ENCODE peak calls at places on chromosomes 6 and 20, in ten cellular contexts. K is lower lobe of right lung; O is HL-60; V is right cardiac atrium; S is GM23338; A is stimulated activated naive B cell treated with anti-CD40 and anti-IgM and Interleukin-4, amounts not matched to agents 10 μg/mL and 1 μg/mL and 100 μg/mL, for 72 hours; N is GOT3; Y is putamen; E is NCI-H1436 treated with DMSO at 0.1 percent for 48 hours; H is WERI-Rb-1. Q is an unnamed sample.

GRCh38 chr20:38117635-38118034 is 47.4 kb downstream of the TGM2 start:
- DNase-seq in K (no peak), O (no peak), V (no peak), S (no peak), A (no peak), N (no peak), Y (no peak), E (no peak), H (no peak), Q (no peak)

GRCh38 chr20:49747707-49748524 is 34.2 kb upstream of the B4GALT5 start:
- DNase-seq in K (peak; percentile 68), O (no peak), V (peak; percentile 97), S (no peak), A (no peak), N (no peak), Y (peak; percentile 39), E (no peak), H (no peak), Q (no peak)

GRCh38 chr6:28258877-28259777 is at the start of gene NKAPL:
- DNase-seq in K (peak; percentile 90), O (no peak), V (peak; percentile 95), S (peak; percentile 61), A (peak; percentile 62), N (no peak), Y (peak; percentile 76), E (no peak), H (no peak), Q (no peak)

GRCh38 chr6:46549155-46549554 is 57.9 kb upstream of the RCAN2 start:
- DNase-seq in K (no peak), O (no peak), V (no peak), S (no peak), A (no peak), N (no peak), Y (no peak), E (no peak), H (no peak), Q (no peak)

GRCh38 chr6:129612440-129612839 is 97.5 kb downstream of the ARHGAP18 start:
- DNase-seq in K (no peak), O (no peak), V (no peak), S (no peak), A (no peak), N (no peak), Y (no peak), E (no peak), H (no peak), Q (no peak)

GRCh38 chr6:14305131-14305530 is 187.6 kb downstream of the CD83 start:
- DNase-seq in K (no peak), O (no peak), V (no peak), S (no peak), A (no peak), N (no peak), Y (no peak), E (no peak), H (no peak), Q (no peak)

GRCh38 chr20:37453288-37453687 is 67.8 kb upstream of the NNAT start:
- DNase-seq in K (no peak), O (no peak), V (no peak), S (no peak), A (no peak), N (no peak), Y (no peak), E (no peak), H (no peak), Q (no peak)

GRCh38 chr6:11729083-11729482 is 49.5 kb downstream of the ADTRP start:
- DNase-seq in K (no peak), O (no peak), V (no peak), S (no peak), A (no peak), N (no peak), Y (no peak), E (no peak), H (no peak), Q (no peak)

GRCh38 chr20:11454966-11455799 is 462.5 kb upstream of the BTBD3 start:
- DNase-seq in K (no peak), O (no peak), V (no peak), S (no peak), A (no peak), N (no peak), Y (no peak), E (no peak), H (no peak), Q (no peak)

GRCh38 chr6:1296542-1296941 is 15.4 kb upstream of the FOXQ1 start:
- DNase-seq in K (no peak), O (no peak), V (no peak), S (no peak), A (no peak), N (no peak), Y (no peak), E (no peak), H (no peak), Q (no peak)

GRCh38 chr6:20069130-20069529 is 143.1 kb downstream of the MBOAT1 start:
- DNase-seq in K (no peak), O (no peak), V (no peak), S (no peak), A (no peak), N (no peak), Y (no peak), E (no peak), H (no peak), Q (no peak)

GRCh38 chr6:3748726-3749389 is 2.7 kb downstream of the PXDC1 start:
- DNase-seq in K (no peak), O (no peak), V (no peak), S (no peak), A (no peak), N (no peak), Y (no peak), E (no peak), H (no peak), Q (no peak)

GRCh38 chr6:18976091-18976490 is 588.9 kb downstream of the RNF144B start:
- DNase-seq in K (no peak), O (no peak), V (no peak), S (no peak), A (no peak), N (no peak), Y (no peak), E (no peak), H (no peak), Q (no peak)

GRCh38 chr6:140867336-140867735 is 1265.4 kb upstream of the GJE1 start:
- DNase-seq in K (no peak), O (no peak), V (no peak), S (no peak), A (no peak), N (no peak), Y (no peak), E (no peak), H (no peak), Q (no peak)

GRCh38 chr6:138724015-138724414 is 49.6 kb upstream of the CCDC28A start:
- DNase-seq in K (peak; percentile 48), O (no peak), V (peak; percentile 48), S (no peak), A (no peak), N (no peak), Y (no peak), E (no peak), H (no peak), Q (no peak)

GRCh38 chr6:37258405-37258704 is 411 bp upstream of the TMEM217 start:
- DNase-seq in K (no peak), O (no peak), V (no peak), S (no peak), A (no peak), N (no peak), Y (no peak), E (no peak), H (no peak), Q (no peak)

GRCh38 chr20:43843096-43843964 is 71.3 kb upstream of the TOX2 start:
- DNase-seq in K (no peak), O (peak; percentile 13), V (no peak), S (no peak), A (no peak), N (no peak), Y (no peak), E (no peak), H (no peak), Q (no peak)

GRCh38 chr6:37785002-37785687 is 34.4 kb upstream of the ZFAND3 start:
- DNase-seq in K (no peak), O (no peak), V (no peak), S (peak; percentile 63), A (no peak), N (no peak), Y (no peak), E (no peak), H (no peak), Q (no peak)

GRCh38 chr6:61809004-61809595 is 476.9 kb downstream of the KHDRBS2 start:
- DNase-seq in K (no peak), O (no peak), V (no peak), S (peak; percentile 60), A (no peak), N (no peak), Y (peak; percentile 18), E (no peak), H (no peak), Q (peak; percentile 1)

GRCh38 chr6:167676666-167677421 is 149.9 kb upstream of the AFDN start:
- DNase-seq in K (no peak), O (no peak), V (peak; percentile 61), S (peak; percentile 48), A (no peak), N (no peak), Y (no peak), E (no peak), H (no peak), Q (no peak)

GRCh38 chr6:84568971-84569370 is 195.4 kb downstream of the TBX18 start:
- DNase-seq in K (no peak), O (no peak), V (no peak), S (peak; percentile 58), A (no peak), N (no peak), Y (no peak), E (no peak), H (no peak), Q (no peak)

GRCh38 chr20:46964299-46965123 is 69.9 kb downstream of the EYA2 start:
- DNase-seq in K (no peak), O (no peak), V (no peak), S (no peak), A (no peak), N (no peak), Y (no peak), E (peak; percentile 29), H (no peak), Q (no peak)

GRCh38 chr6:89007209-89008001 is 44.0 kb upstream of the RNGTT start:
- DNase-seq in K (no peak), O (no peak), V (no peak), S (peak; percentile 19), A (no peak), N (no peak), Y (no peak), E (no peak), H (no peak), Q (no peak)

GRCh38 chr20:46811328-46812084 is 83.1 kb upstream of the EYA2 start:
- DNase-seq in K (no peak), O (no peak), V (no peak), S (peak; percentile 48), A (no peak), N (no peak), Y (no peak), E (peak; percentile 71), H (no peak), Q (no peak)

GRCh38 chr20:36604952-36605308 is 649 bp upstream of the RAB5IF start:
- DNase-seq in K (peak; percentile 64), O (no peak), V (peak; percentile 65), S (peak; percentile 41), A (peak; percentile 75), N (no peak), Y (no peak), E (no peak), H (no peak), Q (no peak)

GRCh38 chr20:12617076-12617475 is 391.7 kb upstream of the SPTLC3 start:
- DNase-seq in K (no peak), O (no peak), V (no peak), S (no peak), A (no peak), N (no peak), Y (no peak), E (no peak), H (no peak), Q (no peak)